ENCODE peak calls at places on chromosomes 4 and X, in six cellular contexts. B is MCF 10A; X is ovary; R is CD4-positive, alpha-beta T cell; G is GM10248; J is DND-41. P is an unnamed sample.

GRCh38 chr4:82823062-82823461 is 24.5 kb upstream of the SCD5 start:
- DNase-seq in X (no peak), J (no peak), B (peak), G (no peak), R (no peak), P (no peak)

GRCh38 chr4:140427104-140427918 is at the start of gene CLGN:
- DNase-seq in B (peak), R (no peak), G (peak), J (peak), X (peak), P (peak)

GRCh38 chr4:140774956-140775355 is 18.8 kb upstream of the TBC1D9 start:
- DNase-seq in J (no peak), R (no peak), G (no peak), B (no peak), X (no peak), P (no peak)

GRCh38 chrX:154918060-154918483 is 31.9 kb downstream of the F8A1 start:
- DNase-seq in X (peak), J (peak), R (no peak), G (peak), B (peak), P (peak)

GRCh38 chrX:50081282-50081955 is 119.4 kb downstream of the AKAP4 start:
- DNase-seq in R (no peak), J (no peak), X (no peak), B (peak), G (no peak), P (no peak)

GRCh38 chr4:4386736-4387392 is at the start of gene NSG1:
- DNase-seq in G (no peak), B (peak), X (peak), J (peak), R (no peak), P (peak)

GRCh38 chr4:24419147-24420034 is 165.0 kb downstream of the DHX15 start:
- DNase-seq in G (peak), R (peak), X (peak), J (peak), B (peak), P (peak)

GRCh38 chrX:44474410-44474809 is 68.2 kb downstream of the FUNDC1 start:
- DNase-seq in G (no peak), J (no peak), X (no peak), B (peak), R (no peak), P (no peak)

GRCh38 chr4:16790508-16790907 is 107.9 kb downstream of the LDB2 start:
- DNase-seq in B (peak), G (no peak), X (no peak), R (no peak), J (no peak), P (no peak)

GRCh38 chr4:162499478-162499877 is 335.7 kb upstream of the FSTL5 start:
- DNase-seq in G (peak), B (peak), R (no peak), X (no peak), J (no peak), P (no peak)

GRCh38 chr4:40675166-40675565 is 45.5 kb upstream of the RBM47 start:
- DNase-seq in R (no peak), B (peak), G (no peak), J (no peak), X (no peak), P (no peak)

GRCh38 chr4:78954048-78954666 is 14.9 kb upstream of the PAQR3 start:
- DNase-seq in R (no peak), G (no peak), B (peak), X (no peak), J (peak), P (no peak)
- TF ChIP-seq CTCF in R (no peak), G (peak), B (peak), X (peak), J (peak), P (peak)

GRCh38 chrX:130079824-130080406 is 30.4 kb downstream of the ELF4 start:
- DNase-seq in R (peak), X (peak), J (peak), B (peak), G (peak), P (peak)
- TF ChIP-seq CTCF in R (peak), X (peak), J (peak), B (peak), G (peak), P (peak)

DNA sequence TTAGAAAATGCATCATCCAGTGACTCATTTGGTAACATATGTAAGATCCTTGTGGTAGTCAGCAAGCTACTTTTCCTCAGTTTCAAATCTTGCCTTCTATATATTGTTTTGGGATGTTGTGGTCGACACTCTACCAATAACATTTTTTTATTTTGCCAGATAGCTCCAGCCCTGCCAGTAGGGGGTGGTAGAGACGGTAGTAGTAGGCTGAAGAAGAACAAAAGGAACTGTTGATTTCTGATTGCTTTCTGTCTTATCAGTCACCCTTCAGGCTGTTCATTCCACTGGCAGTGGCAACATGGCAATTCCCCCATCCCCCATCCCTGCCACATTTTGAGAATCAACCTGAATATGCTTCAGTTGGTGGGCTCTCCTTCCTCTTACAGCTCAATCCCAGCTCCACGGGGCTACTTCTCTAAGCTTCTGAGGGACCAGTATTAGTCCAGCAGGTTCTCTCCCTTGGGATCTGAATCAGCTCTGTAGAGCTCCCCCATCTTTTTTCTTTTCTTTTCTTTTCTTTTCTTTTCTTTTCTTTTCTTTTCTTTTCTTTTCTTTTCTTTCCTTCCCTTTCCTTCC is 171.5 kb upstream of the VEGFC start:
- DNase-seq in X (no peak), B (peak), R (no peak), G (no peak), J (peak), P (no peak)
- TF ChIP-seq CTCF in X (no peak), B (peak), R (no peak), G (peak), J (peak), P (peak)

GRCh38 chr4:73864365-73864764 is 4.8 kb upstream of the CXCL1 start:
- DNase-seq in X (no peak), R (no peak), J (no peak), G (peak), B (peak), P (peak)
- TF ChIP-seq CTCF in X (no peak), R (no peak), J (peak), G (peak), B (peak), P (peak)

GRCh38 chr4:88456757-88457306 is at the start of gene HERC5:
- DNase-seq in B (peak), R (peak), X (peak), G (peak), J (peak), P (peak)
- TF ChIP-seq CTCF in B (peak), R (peak), X (peak), G (peak), J (peak), P (peak)

GRCh38 chrX:6645216-6645615 is 110.3 kb upstream of the VCX3A start:
- DNase-seq in R (no peak), G (no peak), B (no peak), J (no peak), X (no peak), P (no peak)

GRCh38 chrX:6640727-6641126 is 105.8 kb upstream of the VCX3A start:
- DNase-seq in B (no peak), G (no peak), X (no peak), J (no peak), R (no peak), P (no peak)

DNA sequence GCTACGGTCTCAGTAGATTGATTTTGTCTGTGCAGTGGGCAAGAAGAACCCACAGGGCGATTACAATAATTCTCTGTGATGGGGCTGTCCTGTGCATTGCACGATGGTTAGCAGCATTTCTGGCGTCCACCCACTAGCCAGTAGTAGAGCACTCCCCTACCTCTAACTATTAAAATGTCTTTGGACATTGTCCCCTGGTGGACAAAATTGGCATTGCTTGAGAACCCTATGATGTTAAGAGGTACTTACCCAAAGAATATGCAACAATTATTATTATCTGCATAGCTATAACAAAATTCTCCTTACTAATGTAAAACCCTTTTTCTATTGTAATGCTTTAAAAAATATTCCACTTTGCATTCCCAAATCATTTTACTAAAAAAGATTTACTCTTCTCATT is 109.5 kb upstream of the VCX3A start:
- DNase-seq in G (no peak), X (no peak), R (no peak), J (no peak), B (no peak), P (no peak)
- TF ChIP-seq CTCF in G (no peak), X (no peak), R (no peak), J (no peak), B (no peak), P (no peak)

GRCh38 chr4:86910369-86910768 is 18.1 kb upstream of the C4orf36 start:
- DNase-seq in G (no peak), B (no peak), R (no peak), X (no peak), J (no peak), P (no peak)
- TF ChIP-seq CTCF in G (no peak), B (no peak), R (no peak), X (no peak), J (peak), P (no peak)

GRCh38 chr4:118772149-118773081 is 63.5 kb downstream of the SEC24D start:
- DNase-seq in G (peak), J (no peak), R (no peak), B (peak), X (no peak), P (peak)
- TF ChIP-seq CTCF in G (peak), J (peak), R (peak), B (peak), X (peak), P (peak)

DNA sequence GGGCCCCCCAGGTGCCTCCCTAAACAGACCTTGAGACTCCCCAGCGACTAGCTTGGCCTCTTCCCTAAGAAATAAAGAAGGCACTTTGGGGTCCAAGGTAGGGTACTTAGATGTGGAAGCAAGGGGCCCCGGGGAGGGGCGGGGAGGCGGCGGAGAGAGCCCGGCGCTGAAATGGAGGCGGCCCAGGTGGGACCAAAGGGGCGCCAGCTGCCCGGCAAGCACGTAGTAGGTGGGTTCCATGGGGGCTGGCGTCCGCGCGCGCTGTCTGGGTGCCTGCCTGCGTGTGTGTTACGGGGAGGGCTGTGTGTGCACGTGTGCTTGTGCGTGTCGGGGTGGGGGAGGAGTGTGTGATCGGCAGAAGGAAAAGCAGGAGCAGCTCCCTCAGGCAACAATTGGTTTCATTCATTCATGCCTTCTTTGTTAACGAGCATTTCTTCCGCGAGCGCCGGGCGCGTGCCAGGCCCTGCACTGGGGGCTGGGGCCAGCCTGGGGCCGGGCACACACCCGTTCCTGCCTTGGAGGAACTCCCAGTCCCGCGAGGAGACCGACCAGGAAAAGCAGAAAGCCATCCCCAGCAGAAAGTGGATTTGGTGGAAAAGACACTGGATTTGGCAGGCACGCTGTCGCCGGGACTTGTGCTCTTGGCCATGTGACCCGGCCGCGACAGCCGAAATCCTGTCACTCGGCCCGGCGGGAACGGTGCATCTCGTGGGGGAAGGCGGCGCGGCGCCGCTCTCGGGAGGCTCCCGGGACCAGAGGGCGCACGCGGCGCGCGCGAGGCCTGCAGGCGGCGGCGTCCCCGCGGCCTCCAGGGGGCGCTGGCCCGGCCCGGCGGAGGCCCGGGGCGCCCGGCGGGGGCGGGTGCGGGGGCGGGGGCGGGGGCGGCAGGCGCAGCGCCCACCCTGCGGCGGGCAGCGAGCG is 3.3 kb upstream of the DUSP9 start:
- DNase-seq in R (no peak), G (no peak), X (no peak), J (no peak), B (peak), P (peak)
- TF ChIP-seq CTCF in R (no peak), G (peak), X (no peak), J (no peak), B (no peak), P (peak)